ENCODE peak calls at places on chromosome 1, in ten cellular contexts. K is fibroblast of lung, J is body of pancreas, I is right lobe of liver, P is transverse colon, F is suprapubic skin, A is ascending aorta, Y is OCI-LY7, E is gastrocnemius medialis, X is pancreas. B is an unnamed sample.

GRCh38 chr1:56360021-56360420 is 219.3 kb downstream of the PLPP3 start:
- DNase-seq in K (peak; percentile 71), J (no peak), I (no peak), P (no peak), F (no peak), A (no peak), Y (no peak), E (no peak), X (no peak), B (no peak)

GRCh38 chr1:29635073-29635335 is 398.7 kb downstream of the PTPRU start:
- DNase-seq in K (no peak), J (no peak), I (no peak), P (no peak), F (no peak), A (peak; percentile 22), Y (no peak), E (no peak), X (no peak), B (no peak)

GRCh38 chr1:27752372-27752771 is 20.6 kb upstream of the STX12 start:
- DNase-seq in K (no peak), J (no peak), I (no peak), P (no peak), F (no peak), A (no peak), Y (peak; percentile 14), E (no peak), X (no peak), B (no peak)

GRCh38 chr1:208235983-208236761 is 8.0 kb downstream of the PLXNA2 start:
- DNase-seq in K (peak; percentile 80), J (peak; percentile 62), I (no peak), P (peak; percentile 77), F (peak; percentile 62), A (peak; percentile 88), Y (no peak), E (peak; percentile 37), X (no peak), B (no peak)

GRCh38 chr1:93817819-93818569 is 61.0 kb downstream of the DNTTIP2 start:
- DNase-seq in K (no peak), J (no peak), I (no peak), P (no peak), F (no peak), A (peak; percentile 52), Y (peak; percentile 37), E (no peak), X (no peak), B (no peak)

GRCh38 chr1:169647512-169647911 is 17.6 kb upstream of the SELP start:
- DNase-seq in K (no peak), J (no peak), I (no peak), P (no peak), F (no peak), A (no peak), Y (no peak), E (no peak), X (no peak), B (no peak)

GRCh38 chr1:227745568-227745967 is 10.3 kb downstream of the SNAP47 start:
- DNase-seq in K (no peak), J (no peak), I (no peak), P (no peak), F (no peak), A (no peak), Y (no peak), E (no peak), X (no peak), B (no peak)

GRCh38 chr1:70455291-70455690 is 44.2 kb downstream of the CTH start:
- DNase-seq in K (no peak), J (no peak), I (no peak), P (no peak), F (no peak), A (no peak), Y (no peak), E (no peak), X (no peak), B (no peak)

GRCh38 chr1:8297245-8297644 is 20.7 kb upstream of the SLC45A1 start:
- DNase-seq in K (no peak), J (no peak), I (no peak), P (no peak), F (no peak), A (no peak), Y (no peak), E (no peak), X (no peak), B (no peak)

GRCh38 chr1:22108343-22109135 is 34.4 kb downstream of the WNT4 start:
- DNase-seq in K (peak; percentile 31), J (no peak), I (no peak), P (peak; percentile 47), F (no peak), A (peak; percentile 56), Y (no peak), E (no peak), X (peak; percentile 13), B (no peak)

GRCh38 chr1:48043524-48043923 is 46.3 kb upstream of the TRABD2B start:
- DNase-seq in K (no peak), J (no peak), I (no peak), P (no peak), F (no peak), A (no peak), Y (no peak), E (no peak), X (no peak), B (no peak)

GRCh38 chr1:229112832-229113548 is 157.9 kb upstream of the RAB4A start:
- DNase-seq in K (no peak), J (no peak), I (no peak), P (no peak), F (no peak), A (no peak), Y (no peak), E (no peak), X (no peak), B (no peak)
- H3K27ac ChIP-seq in K (no peak overlapping the region), J (peak overlapping the region; percentile 57), I (no peak overlapping the region), P (no peak overlapping the region), F (no peak overlapping the region), A (no peak overlapping the region), Y (no peak overlapping the region), E (no peak overlapping the region), X (no peak overlapping the region), B (no peak overlapping the region)

GRCh38 chr1:156502749-156503671 is 2.4 kb upstream of the MEF2D start:
- DNase-seq in K (peak; percentile 95), J (peak; percentile 82), I (no peak), P (peak; percentile 74), F (peak; percentile 88), A (peak; percentile 97), Y (peak; percentile 30), E (peak; percentile 88), X (peak; percentile 71), B (no peak)

GRCh38 chr1:156500578-156500846 is at the start of gene MEF2D:
- DNase-seq in K (no peak), J (no peak), I (no peak), P (no peak), F (no peak), A (no peak), Y (no peak), E (no peak), X (no peak), B (no peak)

GRCh38 chr1:156503672-156504055 is 3.1 kb upstream of the MEF2D start:
- DNase-seq in K (no peak), J (no peak), I (no peak), P (no peak), F (no peak), A (no peak), Y (no peak), E (no peak), X (no peak), B (no peak)

GRCh38 chr1:156500847-156501686 is 492 bp upstream of the MEF2D start:
- DNase-seq in K (peak; percentile 97), J (peak; percentile 95), I (peak; percentile 97), P (peak; percentile 96), F (peak; percentile 95), A (peak; percentile 96), Y (peak; percentile 94), E (peak; percentile 94), X (peak; percentile 94), B (no peak)

DNA sequence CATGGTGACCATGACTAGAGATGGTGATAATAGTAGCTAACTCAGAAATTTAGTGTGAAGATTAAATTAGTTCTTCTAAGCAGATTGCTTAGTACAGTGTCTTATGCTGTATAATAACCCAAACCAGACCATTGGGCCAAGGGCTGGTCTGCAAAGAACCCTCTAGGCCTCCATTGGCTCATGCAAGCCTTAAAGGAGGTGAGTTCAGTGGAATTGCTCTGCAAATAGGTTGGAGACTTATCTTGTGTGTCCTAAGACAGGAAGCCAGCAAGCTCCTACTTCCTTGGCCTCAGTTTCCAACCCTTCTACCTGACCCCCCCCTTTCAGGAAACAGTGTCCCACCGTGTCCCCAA is 1.8 kb upstream of the MEF2D start:
- DNase-seq in K (no peak), J (no peak), I (no peak), P (no peak), F (no peak), A (no peak), Y (peak; percentile 42), E (no peak), X (no peak), B (no peak)
- H3K4me1 ChIP-seq in K (peaks cover 43% of the 10 kb centered on the region), J (peaks cover 65% of the 10 kb centered on the region), I (peaks cover 25% of the 10 kb centered on the region), P (peaks cover 55% of the 10 kb centered on the region), F (peaks cover 68% of the 10 kb centered on the region), A (peaks cover 24% of the 10 kb centered on the region), Y (peaks cover 65% of the 10 kb centered on the region), E (peaks cover 52% of the 10 kb centered on the region), X (peaks cover 31% of the 10 kb centered on the region), B (peaks cover 64% of the 10 kb centered on the region)

GRCh38 chr1:53469373-53469772 is 10.2 kb downstream of the DMRTB1 start:
- DNase-seq in K (no peak), J (no peak), I (no peak), P (no peak), F (no peak), A (no peak), Y (no peak), E (no peak), X (no peak), B (no peak)
- TF ChIP-seq CTCF in K (no peak), J (no peak), I (no peak), P (no peak), F (no peak), A (no peak), Y (no peak), E (no peak), X (no peak), B (no peak)

GRCh38 chr1:181102841-181103240 is 14.3 kb downstream of the IER5 start:
- DNase-seq in K (no peak), J (no peak), I (no peak), P (no peak), F (no peak), A (no peak), Y (no peak), E (no peak), X (no peak), B (no peak)

GRCh38 chr1:181099152-181100014 is 10.9 kb downstream of the IER5 start:
- DNase-seq in K (peak; percentile 81), J (no peak), I (no peak), P (no peak), F (no peak), A (no peak), Y (no peak), E (no peak), X (no peak), B (no peak)

GRCh38 chr1:181100015-181100905 is 11.8 kb downstream of the IER5 start:
- DNase-seq in K (peak; percentile 49), J (no peak), I (no peak), P (no peak), F (no peak), A (no peak), Y (no peak), E (no peak), X (no peak), B (no peak)

GRCh38 chr1:181101581-181102226 is 13.2 kb downstream of the IER5 start:
- DNase-seq in K (peak; percentile 83), J (no peak), I (no peak), P (no peak), F (no peak), A (no peak), Y (no peak), E (no peak), X (no peak), B (no peak)

GRCh38 chr1:181100924-181101323 is 12.4 kb downstream of the IER5 start:
- DNase-seq in K (no peak), J (no peak), I (no peak), P (no peak), F (no peak), A (no peak), Y (no peak), E (no peak), X (no peak), B (no peak)
- H3K27ac ChIP-seq in K (peak overlapping the region; percentile 76), J (no peak overlapping the region), I (no peak overlapping the region), P (no peak overlapping the region), F (no peak overlapping the region), A (no peak overlapping the region), Y (no peak overlapping the region), E (no peak overlapping the region), X (no peak overlapping the region), B (no peak overlapping the region)